ENCODE peak calls at places on chromosome 15, in four cellular contexts. One of them, this sample, is unnamed.

GRCh38 chr15:29066848-29067247 is 181.1 kb downstream of the APBA2 start:
- DNase-seq in globus pallidus: no peak
- DNase-seq in activated CD4-positive, alpha-beta T cell treated with anti-CD3 and anti-CD28 coated beads for 48 hours: no peak
- DNase-seq in GM20000: no peak
- DNase-seq in this sample: no peak

GRCh38 chr15:67093146-67093874 is 27.9 kb downstream of the SMAD3 start:
- DNase-seq in GM20000: no peak
- DNase-seq in activated CD4-positive, alpha-beta T cell treated with anti-CD3 and anti-CD28 coated beads for 48 hours: no peak
- DNase-seq in globus pallidus: peak; percentile 65
- DNase-seq in this sample: no peak

GRCh38 chr15:31335991-31336942 is 9.6 kb downstream of the KLF13 start:
- DNase-seq in activated CD4-positive, alpha-beta T cell treated with anti-CD3 and anti-CD28 coated beads for 48 hours: no peak
- DNase-seq in GM20000: no peak
- DNase-seq in globus pallidus: no peak
- DNase-seq in this sample: no peak

GRCh38 chr15:77836116-77836798 is 203.5 kb upstream of the LINGO1 start:
- DNase-seq in globus pallidus: no peak
- DNase-seq in GM20000: peak; percentile 72
- DNase-seq in activated CD4-positive, alpha-beta T cell treated with anti-CD3 and anti-CD28 coated beads for 48 hours: no peak
- DNase-seq in this sample: no peak

GRCh38 chr15:64775551-64776401 is at the start of gene RBPMS2:
- DNase-seq in globus pallidus: no peak
- DNase-seq in activated CD4-positive, alpha-beta T cell treated with anti-CD3 and anti-CD28 coated beads for 48 hours: peak; percentile 11
- DNase-seq in GM20000: peak; percentile 80
- DNase-seq in this sample: no peak

GRCh38 chr15:77546050-77546501 is 86.6 kb downstream of the LINGO1 start:
- DNase-seq in GM20000: no peak
- DNase-seq in globus pallidus: no peak
- DNase-seq in activated CD4-positive, alpha-beta T cell treated with anti-CD3 and anti-CD28 coated beads for 48 hours: no peak
- DNase-seq in this sample: peak; percentile 75

GRCh38 chr15:53759333-53759975 is at the start of gene WDR72:
- DNase-seq in GM20000: peak; percentile 10
- DNase-seq in activated CD4-positive, alpha-beta T cell treated with anti-CD3 and anti-CD28 coated beads for 48 hours: no peak
- DNase-seq in globus pallidus: no peak
- DNase-seq in this sample: no peak

GRCh38 chr15:63506537-63507035 is 2.2 kb downstream of the USP3 start:
- DNase-seq in globus pallidus: no peak
- DNase-seq in activated CD4-positive, alpha-beta T cell treated with anti-CD3 and anti-CD28 coated beads for 48 hours: no peak
- DNase-seq in GM20000: no peak
- DNase-seq in this sample: no peak

GRCh38 chr15:66004618-66005262 is 135.4 kb downstream of the RAB11A start:
- DNase-seq in globus pallidus: no peak
- DNase-seq in GM20000: peak; percentile 56
- DNase-seq in activated CD4-positive, alpha-beta T cell treated with anti-CD3 and anti-CD28 coated beads for 48 hours: peak; percentile 17
- DNase-seq in this sample: no peak

GRCh38 chr15:27665002-27665401 is 434.1 kb downstream of the OCA2 start:
- DNase-seq in globus pallidus: no peak
- DNase-seq in activated CD4-positive, alpha-beta T cell treated with anti-CD3 and anti-CD28 coated beads for 48 hours: no peak
- DNase-seq in GM20000: no peak
- DNase-seq in this sample: no peak

This sample was measured in foreskin melanocyte.